ENCODE peak calls at places on chromosomes 4 and X, in ten cellular contexts. H is left ventricle myocardium inferior, C is epithelial cell of esophagus, M is cardiac muscle cell, S is upper lobe of right lung, D is A673, W is fibroblast of mammary gland, R is A549, E is activated B cell treated with CpG ODN at 0.5 μM for 24 hours, P is HCT116. K is an unnamed sample.

GRCh38 chr4:24533364-24533763 is 51.0 kb downstream of the DHX15 start:
- DNase-seq in H (no peak), C (peak), M (peak), S (no peak), D (no peak), W (no peak), R (no peak), E (no peak), P (no peak), K (no peak)

GRCh38 chr4:3689006-3689405 is 77.2 kb upstream of the ADRA2C start:
- DNase-seq in H (no peak), C (no peak), M (no peak), S (peak), D (no peak), W (no peak), R (no peak), E (no peak), P (no peak), K (no peak)

GRCh38 chrX:134365923-134366322 is 94.0 kb upstream of the HPRT1 start:
- DNase-seq in H (no peak), C (peak), M (no peak), S (no peak), D (no peak), W (no peak), R (no peak), E (no peak), P (no peak), K (no peak)

GRCh38 chr4:1250921-1251772 is 2.2 kb upstream of the CTBP1 start:
- DNase-seq in H (no peak), C (no peak), M (no peak), S (no peak), D (no peak), W (no peak), R (no peak), E (no peak), P (no peak), K (no peak)

GRCh38 chrX:10119399-10119990 is 37.3 kb upstream of the CLCN4 start:
- DNase-seq in H (no peak), C (peak), M (peak), S (no peak), D (peak), W (peak), R (peak), E (peak), P (peak), K (peak)

GRCh38 chr4:25011135-25011866 is 19.4 kb downstream of the LGI2 start:
- DNase-seq in H (no peak), C (no peak), M (no peak), S (no peak), D (no peak), W (no peak), R (no peak), E (no peak), P (no peak), K (no peak)

GRCh38 chr4:37689353-37689752 is 3.2 kb upstream of the RELL1 start:
- DNase-seq in H (no peak), C (no peak), M (peak), S (no peak), D (no peak), W (no peak), R (no peak), E (no peak), P (no peak), K (no peak)

GRCh38 chrX:151675121-151675746 is 20.0 kb upstream of the PRRG3 start:
- DNase-seq in H (no peak), C (no peak), M (no peak), S (no peak), D (no peak), W (no peak), R (no peak), E (no peak), P (no peak), K (no peak)

GRCh38 chrX:37993857-37994619 is 12.3 kb upstream of the SYTL5 start:
- DNase-seq in H (no peak), C (peak), M (no peak), S (peak), D (no peak), W (no peak), R (no peak), E (no peak), P (peak), K (no peak)

GRCh38 chrX:43604753-43605152 is 51.3 kb upstream of the MAOA start:
- DNase-seq in H (no peak), C (no peak), M (no peak), S (no peak), D (no peak), W (no peak), R (no peak), E (no peak), P (no peak), K (no peak)

GRCh38 chr4:21134994-21135393 is 434.7 kb downstream of the PACRGL start:
- DNase-seq in H (no peak), C (peak), M (peak), S (no peak), D (peak), W (peak), R (no peak), E (no peak), P (no peak), K (no peak)

GRCh38 chr4:165520071-165520470 is 141.3 kb downstream of the CPE start:
- DNase-seq in H (no peak), C (peak), M (no peak), S (no peak), D (no peak), W (no peak), R (no peak), E (no peak), P (no peak), K (no peak)

GRCh38 chr4:140096921-140097320 is 57.1 kb downstream of the MAML3 start:
- DNase-seq in H (no peak), C (no peak), M (peak), S (no peak), D (no peak), W (peak), R (no peak), E (no peak), P (no peak), K (no peak)

GRCh38 chrX:147550217-147550616 is 361.5 kb upstream of the FMR1 start:
- DNase-seq in H (no peak), C (peak), M (no peak), S (no peak), D (peak), W (no peak), R (no peak), E (no peak), P (no peak), K (no peak)

GRCh38 chr4:22091351-22091731 is 142.8 kb upstream of the KCNIP4 start:
- DNase-seq in H (no peak), C (no peak), M (no peak), S (no peak), D (no peak), W (no peak), R (no peak), E (no peak), P (no peak), K (no peak)

GRCh38 chr4:132860976-132861375 is 288.1 kb upstream of the PCDH10 start:
- DNase-seq in H (no peak), C (peak), M (no peak), S (no peak), D (no peak), W (no peak), R (no peak), E (no peak), P (no peak), K (no peak)

GRCh38 chr4:32435320-32435719 is 1715.2 kb downstream of the PCDH7 start:
- DNase-seq in H (no peak), C (no peak), M (no peak), S (no peak), D (no peak), W (no peak), R (no peak), E (no peak), P (no peak), K (no peak)

GRCh38 chr4:6352031-6352763 is 82.5 kb downstream of the WFS1 start:
- DNase-seq in H (no peak), C (no peak), M (no peak), S (no peak), D (no peak), W (no peak), R (no peak), E (no peak), P (no peak), K (no peak)

GRCh38 chr4:1462768-1463075 is 56.5 kb upstream of the NKX1-1 start:
- DNase-seq in H (no peak), C (no peak), M (no peak), S (peak), D (no peak), W (no peak), R (no peak), E (no peak), P (no peak), K (no peak)

GRCh38 chrX:20471483-20471882 is 204.8 kb upstream of the RPS6KA3 start:
- DNase-seq in H (no peak), C (no peak), M (no peak), S (no peak), D (no peak), W (no peak), R (no peak), E (no peak), P (no peak), K (no peak)

GRCh38 chr4:77481856-77482255 is 123.8 kb upstream of the CXCL13 start:
- DNase-seq in H (no peak), C (peak), M (peak), S (no peak), D (no peak), W (peak), R (no peak), E (no peak), P (no peak), K (no peak)

GRCh38 chr4:176638992-176639391 is 153.7 kb downstream of the VEGFC start:
- DNase-seq in H (no peak), C (peak), M (peak), S (no peak), D (no peak), W (peak), R (no peak), E (no peak), P (no peak), K (no peak)

GRCh38 chr4:52726821-52727580 is 24.2 kb downstream of the ERVMER34-1 start:
- DNase-seq in H (no peak), C (no peak), M (no peak), S (no peak), D (no peak), W (peak), R (no peak), E (no peak), P (no peak), K (no peak)

GRCh38 chr4:52728877-52729276 is 22.3 kb downstream of the ERVMER34-1 start:
- DNase-seq in H (no peak), C (no peak), M (no peak), S (no peak), D (no peak), W (no peak), R (no peak), E (no peak), P (no peak), K (no peak)

DNA sequence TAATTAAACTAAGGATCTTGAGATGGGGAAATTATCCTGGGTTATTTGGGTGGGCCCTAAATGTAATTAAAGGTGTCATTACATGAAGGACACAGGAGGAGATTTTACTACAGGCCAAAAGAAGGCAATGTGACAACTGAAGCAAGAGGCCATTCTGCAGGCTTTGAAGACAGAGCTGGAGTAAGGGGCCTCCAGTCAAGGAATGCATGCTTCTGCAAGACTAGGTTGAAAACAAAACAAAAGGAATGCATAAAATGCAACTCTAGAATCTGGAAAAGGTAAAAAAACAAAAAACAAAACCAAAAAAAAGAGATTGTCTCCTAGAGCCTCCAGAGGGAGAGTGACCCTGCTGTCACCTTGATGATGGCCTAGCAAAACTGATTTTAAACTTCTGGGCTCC is 21.6 kb downstream of the ERVMER34-1 start:
- DNase-seq in H (no peak), C (no peak), M (no peak), S (no peak), D (no peak), W (no peak), R (no peak), E (no peak), P (no peak), K (no peak)
- TF ChIP-seq CTCF in H (no peak), C (no peak), M (no peak), S (no peak), D (no peak), W (no peak), R (no peak), E (no peak), P (no peak), K (no peak)

DNA sequence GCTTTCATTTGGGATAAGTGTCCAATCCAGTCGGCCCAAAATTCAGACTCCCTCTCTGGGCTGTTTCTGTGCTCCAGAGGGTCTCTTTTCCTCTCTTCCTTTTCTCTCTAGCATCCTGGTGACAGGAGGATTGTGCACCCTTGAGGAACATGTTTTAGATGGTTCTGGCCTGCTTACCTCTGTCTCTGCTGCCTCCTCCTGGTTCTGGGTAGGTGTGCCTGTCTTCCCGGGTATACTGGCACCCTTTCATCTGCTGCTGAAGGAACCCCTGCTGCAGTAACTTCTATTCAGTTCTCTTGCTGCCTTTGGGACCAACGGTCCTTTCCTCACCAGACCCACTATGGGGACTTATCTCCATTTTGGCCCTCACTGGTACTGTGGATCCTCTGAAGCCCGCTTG is 53.2 kb downstream of the HMGB2 start:
- DNase-seq in H (no peak), C (no peak), M (no peak), S (no peak), D (no peak), W (no peak), R (no peak), E (no peak), P (no peak), K (no peak)
- TF ChIP-seq CTCF in H (no peak), C (no peak), M (no peak), S (no peak), D (peak), W (peak), R (no peak), E (no peak), P (peak), K (no peak)

GRCh38 chr4:71941001-71941400 is 90.8 kb upstream of the NPFFR2 start:
- DNase-seq in H (no peak), C (peak), M (peak), S (no peak), D (peak), W (peak), R (no peak), E (no peak), P (peak), K (no peak)
- TF ChIP-seq CTCF in H (peak), C (peak), M (peak), S (peak), D (peak), W (peak), R (no peak), E (no peak), P (peak), K (no peak)

GRCh38 chr4:26161030-26161824 is 159.6 kb upstream of the RBPJ start:
- DNase-seq in H (no peak), C (no peak), M (no peak), S (no peak), D (no peak), W (no peak), R (no peak), E (no peak), P (no peak), K (no peak)
- TF ChIP-seq CTCF in H (no peak), C (no peak), M (peak), S (no peak), D (peak), W (peak), R (no peak), E (no peak), P (peak), K (no peak)

K was measured in CD4-positive, alpha-beta T cell.